ENCODE peak calls at places on chromosomes 12 and 14, in eight cellular contexts. O, A, C, X, E, F, R and W are unnamed samples.
A peak's percentile ranks its signal among the peaks of the same experiment; 100 is the strongest.

GRCh38 chr14:95507174-95507573 is 9.3 kb downstream of the SYNE3 start:
- DNase-seq in O (no peak), A (peak; percentile 99), C (peak; percentile 87), X (peak; percentile 64), E (no peak), F (peak; percentile 98), R (no peak), W (no peak)

GRCh38 chr12:31896514-31897039 is 62.6 kb upstream of the RESF1 start:
- DNase-seq in O (no peak), A (no peak), C (no peak), X (peak; percentile 31), E (no peak), F (peak; percentile 63), R (peak; percentile 63), W (no peak)

GRCh38 chr14:61662437-61663311 is 32.6 kb upstream of the HIF1A start:
- DNase-seq in O (peak; percentile 43), A (peak; percentile 77), C (peak; percentile 29), X (no peak), E (peak; percentile 4), F (peak; percentile 93), R (peak; percentile 28), W (peak; percentile 22)

GRCh38 chr12:11814362-11814761 is 164.9 kb downstream of the ETV6 start:
- DNase-seq in O (peak; percentile 77), A (peak; percentile 91), C (no peak), X (no peak), E (no peak), F (peak; percentile 85), R (no peak), W (peak; percentile 48)

GRCh38 chr12:95998611-95999300 is 2.6 kb upstream of the HAL start:
- DNase-seq in O (peak; percentile 39), A (peak; percentile 73), C (no peak), X (no peak), E (peak; percentile 77), F (peak; percentile 64), R (no peak), W (peak; percentile 58)

GRCh38 chr14:102316048-102316745 is 3.3 kb upstream of the ZNF839 start:
- DNase-seq in O (peak; percentile 82), A (peak; percentile 29), C (no peak), X (no peak), E (peak; percentile 67), F (peak; percentile 70), R (no peak), W (no peak)

GRCh38 chr12:95096852-95097251 is 23.4 kb upstream of the NR2C1 start:
- DNase-seq in O (peak; percentile 67), A (no peak), C (no peak), X (no peak), E (no peak), F (no peak), R (no peak), W (no peak)

GRCh38 chr14:95156765-95157194 is 549 bp downstream of the DICER1 start:
- DNase-seq in O (no peak), A (peak; percentile 77), C (no peak), X (peak; percentile 43), E (no peak), F (peak; percentile 10), R (peak; percentile 17), W (no peak)

GRCh38 chr12:122825773-122826724 is 9.2 kb upstream of the HIP1R start:
- DNase-seq in O (peak; percentile 72), A (peak; percentile 32), C (no peak), X (no peak), E (peak; percentile 39), F (peak; percentile 33), R (no peak), W (no peak)

GRCh38 chr12:84070311-84070710 is 842.3 kb downstream of the SLC6A15 start:
- DNase-seq in O (no peak), A (peak; percentile 96), C (peak; percentile 45), X (no peak), E (no peak), F (peak; percentile 2), R (no peak), W (no peak)

GRCh38 chr12:49276304-49277290 is 11.7 kb downstream of the TUBA1C start:
- DNase-seq in O (no peak), A (no peak), C (no peak), X (no peak), E (no peak), F (no peak), R (no peak), W (no peak)

GRCh38 chr12:96907681-96908163 is 665 bp downstream of the NEDD1 start:
- DNase-seq in O (no peak), A (peak; percentile 59), C (no peak), X (no peak), E (peak; percentile 63), F (peak; percentile 31), R (no peak), W (peak; percentile 49)

GRCh38 chr14:26276757-26277156 is 321.1 kb downstream of the NOVA1 start:
- DNase-seq in O (no peak), A (no peak), C (no peak), X (no peak), E (peak; percentile 73), F (no peak), R (no peak), W (peak; percentile 5)

GRCh38 chr12:5637698-5638097 is 205.8 kb downstream of the NTF3 start:
- DNase-seq in O (no peak), A (no peak), C (no peak), X (no peak), E (no peak), F (no peak), R (no peak), W (no peak)

GRCh38 chr12:65741662-65742480 is 82.4 kb upstream of the HMGA2 start:
- DNase-seq in O (peak; percentile 50), A (peak; percentile 79), C (no peak), X (peak; percentile 26), E (peak; percentile 70), F (no peak), R (no peak), W (no peak)

GRCh38 chr12:121026274-121027045 is 10.2 kb upstream of the C12orf43 start:
- DNase-seq in O (no peak), A (no peak), C (no peak), X (no peak), E (no peak), F (no peak), R (no peak), W (no peak)

GRCh38 chr12:112988224-112988623 is 9.9 kb downstream of the OAS2 start:
- DNase-seq in O (no peak), A (no peak), C (no peak), X (no peak), E (no peak), F (no peak), R (no peak), W (no peak)

GRCh38 chr12:111693818-111694217 is 8.0 kb downstream of the ACAD10 start:
- DNase-seq in O (no peak), A (no peak), C (no peak), X (no peak), E (no peak), F (no peak), R (no peak), W (no peak)

GRCh38 chr12:89126712-89127111 is 225.6 kb downstream of the DUSP6 start:
- DNase-seq in O (peak; percentile 37), A (peak; percentile 8), C (no peak), X (no peak), E (no peak), F (no peak), R (no peak), W (no peak)

GRCh38 chr12:4648499-4649357 is at the start of the genes AKAP3 and NDUFA9:
- DNase-seq in O (peak; percentile 86), A (peak; percentile 92), C (peak; percentile 78), X (peak; percentile 80), E (peak; percentile 87), F (peak; percentile 78), R (peak; percentile 57), W (peak; percentile 87)

GRCh38 chr12:74722709-74723108 is 185.1 kb downstream of the ATXN7L3B start:
- DNase-seq in O (peak; percentile 21), A (no peak), C (no peak), X (no peak), E (no peak), F (no peak), R (no peak), W (no peak)

GRCh38 chr14:53874704-53875103 is 81.9 kb downstream of the BMP4 start:
- DNase-seq in O (no peak), A (no peak), C (peak; percentile 49), X (peak; percentile 51), E (no peak), F (no peak), R (no peak), W (no peak)

GRCh38 chr12:43306066-43306465 is 245.9 kb downstream of the ADAMTS20 start:
- DNase-seq in O (peak; percentile 49), A (peak; percentile 96), C (no peak), X (no peak), E (no peak), F (peak; percentile 93), R (no peak), W (peak; percentile 39)

GRCh38 chr14:20612403-20612802 is 21.2 kb upstream of the RNASE12 start:
- DNase-seq in O (no peak), A (no peak), C (no peak), X (no peak), E (no peak), F (no peak), R (no peak), W (no peak)

GRCh38 chr12:57641699-57642442 is 8.9 kb upstream of the B4GALNT1 start:
- DNase-seq in O (no peak), A (no peak), C (no peak), X (no peak), E (no peak), F (no peak), R (no peak), W (no peak)

GRCh38 chr14:59870277-59871165 is at the start of gene RTN1:
- DNase-seq in O (peak; percentile 16), A (peak; percentile 53), C (peak; percentile 29), X (peak; percentile 51), E (peak; percentile 87), F (peak; percentile 76), R (no peak), W (no peak)

GRCh38 chr12:6382371-6382770 is 1.6 kb upstream of the LTBR start:
- DNase-seq in O (no peak), A (no peak), C (no peak), X (no peak), E (peak; percentile 40), F (no peak), R (no peak), W (no peak)

GRCh38 chr12:112803620-112804279 is 12.2 kb downstream of the RPH3A start:
- DNase-seq in O (no peak), A (no peak), C (no peak), X (no peak), E (no peak), F (no peak), R (no peak), W (no peak)

GRCh38 chr14:59406454-59407245 is 58.5 kb downstream of the GPR135 start:
- DNase-seq in O (no peak), A (peak; percentile 54), C (no peak), X (no peak), E (no peak), F (no peak), R (no peak), W (no peak)

GRCh38 chr12:127811988-127812387 is 455.0 kb upstream of the TMEM132C start:
- DNase-seq in O (no peak), A (peak; percentile 94), C (no peak), X (peak; percentile 57), E (peak; percentile 45), F (no peak), R (no peak), W (no peak)